ENCODE peak calls at places on chromosomes 4 and X, in seven cellular contexts. H is MCF 10A, K is fibroblast of lung, G is WTC11, T is Panc1, C is osteoblast, U is AG04449. D is an unnamed sample.

GRCh38 chr4:19195696-19196095 is 1056.0 kb upstream of the SLIT2 start:
- DNase-seq in H (no peak), K (no peak), G (peak; percentile 73), T (no peak), C (peak; percentile 18), U (no peak), D (no peak)

GRCh38 chr4:25351777-25352421 is 25.2 kb upstream of the ANAPC4 start:
- DNase-seq in H (no peak), K (peak; percentile 75), G (no peak), T (no peak), C (no peak), U (peak; percentile 28), D (peak; percentile 44)

GRCh38 chr4:151993521-151993920 is 232.7 kb upstream of the GATB start:
- DNase-seq in H (no peak), K (no peak), G (no peak), T (no peak), C (no peak), U (no peak), D (no peak)

GRCh38 chr4:25926473-25926872 is 12.5 kb downstream of the SMIM20 start:
- DNase-seq in H (no peak), K (no peak), G (no peak), T (no peak), C (no peak), U (no peak), D (no peak)

GRCh38 chr4:162497564-162498167 is 333.9 kb upstream of the FSTL5 start:
- DNase-seq in H (peak; percentile 66), K (peak; percentile 29), G (no peak), T (no peak), C (no peak), U (no peak), D (peak; percentile 35)

GRCh38 chrX:56733459-56734046 is 4.5 kb downstream of the NBDY start:
- DNase-seq in H (peak; percentile 75), K (peak; percentile 13), G (peak; percentile 39), T (no peak), C (peak; percentile 58), U (no peak), D (no peak)

GRCh38 chr4:2647403-2648158 is 108.6 kb downstream of the TNIP2 start:
- DNase-seq in H (no peak), K (no peak), G (no peak), T (no peak), C (peak; percentile 74), U (no peak), D (no peak)

GRCh38 chr4:21879187-21879586 is 69.4 kb downstream of the KCNIP4 start:
- DNase-seq in H (peak; percentile 60), K (peak; percentile 55), G (peak; percentile 68), T (no peak), C (peak; percentile 52), U (no peak), D (no peak)

GRCh38 chr4:77074961-77075855 is 581 bp downstream of the CCNI start:
- DNase-seq in H (peak; percentile 76), K (peak; percentile 78), G (peak; percentile 64), T (no peak), C (peak; percentile 78), U (no peak), D (peak; percentile 36)

GRCh38 chr4:13992975-13993495 is 365.5 kb upstream of the BOD1L1 start:
- DNase-seq in H (no peak), K (no peak), G (no peak), T (no peak), C (no peak), U (no peak), D (no peak)

GRCh38 chr4:25966171-25966570 is 52.2 kb downstream of the SMIM20 start:
- DNase-seq in H (no peak), K (peak; percentile 40), G (no peak), T (no peak), C (no peak), U (no peak), D (no peak)

GRCh38 chrX:133544105-133544504 is 128.8 kb upstream of the GPC4 start:
- DNase-seq in H (peak; percentile 46), K (peak; percentile 72), G (no peak), T (no peak), C (peak; percentile 63), U (no peak), D (peak; percentile 13)

GRCh38 chr4:145735330-145735638 is 55.3 kb downstream of the C4orf51 start:
- DNase-seq in H (peak; percentile 80), K (peak; percentile 99), G (no peak), T (no peak), C (peak; percentile 94), U (peak; percentile 92), D (peak; percentile 89)

GRCh38 chr4:157013656-157014055 is 42.1 kb upstream of the PDGFC start:
- DNase-seq in H (peak; percentile 72), K (peak; percentile 28), G (no peak), T (no peak), C (no peak), U (no peak), D (no peak)

GRCh38 chrX:20989361-20989760 is 384.9 kb upstream of the CNKSR2 start:
- DNase-seq in H (no peak), K (peak; percentile 1), G (no peak), T (no peak), C (no peak), U (no peak), D (no peak)

GRCh38 chr4:57094482-57095223 is 15.5 kb downstream of the IGFBP7 start:
- DNase-seq in H (no peak), K (peak; percentile 90), G (no peak), T (no peak), C (no peak), U (no peak), D (no peak)

GRCh38 chr4:151195801-151196200 is 81.2 kb upstream of the PRSS48 start:
- DNase-seq in H (peak; percentile 44), K (peak; percentile 78), G (no peak), T (no peak), C (no peak), U (no peak), D (peak; percentile 78)

GRCh38 chr4:142883433-142883832 is 37.3 kb upstream of the INPP4B start:
- DNase-seq in H (peak; percentile 26), K (peak; percentile 2), G (peak; percentile 24), T (no peak), C (no peak), U (no peak), D (no peak)

GRCh38 chr4:52823478-52824092 is 38.5 kb upstream of the RASL11B start:
- DNase-seq in H (peak; percentile 85), K (peak; percentile 82), G (no peak), T (no peak), C (no peak), U (no peak), D (peak; percentile 73)

GRCh38 chr4:36255575-36255974 is 11.3 kb upstream of the ARAP2 start:
- DNase-seq in H (no peak), K (no peak), G (no peak), T (no peak), C (no peak), U (no peak), D (no peak)

GRCh38 chrX:12971282-12972003 is 3.5 kb upstream of the TMSB4X start:
- DNase-seq in H (no peak), K (no peak), G (no peak), T (no peak), C (no peak), U (no peak), D (no peak)

GRCh38 chrX:12972239-12972638 is 2.7 kb upstream of the TMSB4X start:
- DNase-seq in H (no peak), K (no peak), G (no peak), T (no peak), C (no peak), U (no peak), D (no peak)

GRCh38 chrX:12967711-12968465 is 7.0 kb upstream of the TMSB4X start:
- DNase-seq in H (no peak), K (no peak), G (no peak), T (no peak), C (no peak), U (no peak), D (no peak)

GRCh38 chrX:12972867-12973560 is 1.9 kb upstream of the TMSB4X start:
- DNase-seq in H (no peak), K (no peak), G (no peak), T (no peak), C (peak; percentile 35), U (no peak), D (no peak)

GRCh38 chrX:12970691-12971202 is 4.2 kb upstream of the TMSB4X start:
- DNase-seq in H (no peak), K (peak; percentile 68), G (peak; percentile 12), T (no peak), C (peak; percentile 91), U (no peak), D (no peak)
- TF ChIP-seq CTCF in H (no peak), K (peak; percentile 35), G (no peak), T (peak; percentile 55), C (peak; percentile 66), U (peak; percentile 41), D (no peak)

DNA sequence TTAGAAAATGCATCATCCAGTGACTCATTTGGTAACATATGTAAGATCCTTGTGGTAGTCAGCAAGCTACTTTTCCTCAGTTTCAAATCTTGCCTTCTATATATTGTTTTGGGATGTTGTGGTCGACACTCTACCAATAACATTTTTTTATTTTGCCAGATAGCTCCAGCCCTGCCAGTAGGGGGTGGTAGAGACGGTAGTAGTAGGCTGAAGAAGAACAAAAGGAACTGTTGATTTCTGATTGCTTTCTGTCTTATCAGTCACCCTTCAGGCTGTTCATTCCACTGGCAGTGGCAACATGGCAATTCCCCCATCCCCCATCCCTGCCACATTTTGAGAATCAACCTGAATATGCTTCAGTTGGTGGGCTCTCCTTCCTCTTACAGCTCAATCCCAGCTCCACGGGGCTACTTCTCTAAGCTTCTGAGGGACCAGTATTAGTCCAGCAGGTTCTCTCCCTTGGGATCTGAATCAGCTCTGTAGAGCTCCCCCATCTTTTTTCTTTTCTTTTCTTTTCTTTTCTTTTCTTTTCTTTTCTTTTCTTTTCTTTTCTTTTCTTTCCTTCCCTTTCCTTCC is 171.5 kb upstream of the VEGFC start:
- DNase-seq in H (peak; percentile 59), K (no peak), G (peak; percentile 42), T (no peak), C (no peak), U (no peak), D (no peak)
- TF ChIP-seq CTCF in H (peak; percentile 36), K (peak; percentile 12), G (no peak), T (peak; percentile 66), C (peak; percentile 34), U (no peak), D (no peak)

GRCh38 chrX:40244980-40245379 is 147.2 kb upstream of the BCOR start:
- DNase-seq in H (no peak), K (peak; percentile 44), G (no peak), T (no peak), C (no peak), U (no peak), D (no peak)
- TF ChIP-seq CTCF in H (no peak), K (no peak), G (no peak), T (no peak), C (peak; percentile 11), U (peak; percentile 2), D (no peak)

DNA sequence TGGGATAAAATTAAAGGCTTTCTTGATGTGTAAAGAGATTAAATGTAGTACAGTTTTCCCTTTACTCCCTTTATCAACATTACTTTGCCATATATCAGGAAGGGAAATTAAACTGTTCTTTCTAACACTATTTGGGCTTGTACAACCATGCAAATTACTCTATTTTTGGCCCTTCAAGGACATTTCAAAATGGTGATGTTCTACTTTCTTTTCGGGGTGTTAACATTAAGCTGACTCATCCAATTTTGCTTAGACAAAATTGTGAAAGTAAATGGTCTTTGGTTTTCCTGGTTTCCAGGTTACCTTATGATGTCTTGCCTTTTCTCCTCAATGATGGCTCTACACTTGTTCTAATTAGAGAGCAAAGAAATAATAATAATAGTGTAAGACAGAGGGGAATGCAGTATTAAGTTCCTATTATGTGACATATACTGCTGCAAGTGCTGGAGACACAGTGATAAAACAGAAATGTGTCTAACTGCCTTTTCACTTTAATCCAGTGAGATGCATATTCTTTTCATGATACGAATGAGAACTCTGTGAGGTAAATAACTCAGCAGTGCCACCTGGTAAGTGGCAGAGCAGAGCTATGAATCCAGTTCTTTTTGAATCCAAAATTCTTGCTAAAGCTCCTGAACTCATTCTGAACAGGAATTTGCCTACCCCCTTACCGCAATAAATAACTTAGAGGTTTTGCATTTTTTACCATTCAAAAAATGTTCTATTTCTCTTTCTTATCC is 35.7 kb upstream of the PDE5A start:
- DNase-seq in H (no peak), K (peak; percentile 41), G (no peak), T (no peak), C (no peak), U (no peak), D (no peak)
- TF ChIP-seq CTCF in H (no peak), K (no peak), G (no peak), T (peak; percentile 23), C (no peak), U (no peak), D (no peak)

D was measured in RWPE1.